ENCODE peak calls at places on chromosomes 4 and X, in nine cellular contexts. W is ecto neural progenitor cell; U is T-helper 2 cell; C is AG10803; V is endothelial cell; I is activated CD8-positive, alpha-beta memory T cell treated with anti-CD3 and anti-CD28 coated beads for 1 hour; M is iris pigment epithelial cell; L is tibial nerve; A is renal cortical epithelial cell. O is an unnamed sample.

GRCh38 chrX:47172971-47173792 is 20.4 kb upstream of the UBA1 start:
- DNase-seq in C (no peak), L (no peak), V (no peak), W (no peak), U (no peak), A (no peak), I (no peak), M (no peak), O (no peak)

GRCh38 chrX:32530802-32531403 is 680.4 kb downstream of the DMD start:
- DNase-seq in L (peak; percentile 46), C (peak; percentile 14), A (peak; percentile 20), V (peak; percentile 5), W (no peak), M (peak; percentile 46), U (no peak), I (no peak), O (peak; percentile 59)

GRCh38 chr4:59712474-59712873 is 1487.7 kb upstream of the ADGRL3 start:
- DNase-seq in U (no peak), C (no peak), A (no peak), M (no peak), I (no peak), W (no peak), L (no peak), V (no peak), O (no peak)

GRCh38 chrX:70128071-70128470 is 5.2 kb upstream of the IGBP1 start:
- DNase-seq in I (no peak), V (no peak), M (no peak), C (no peak), A (no peak), W (no peak), U (no peak), L (no peak), O (no peak)

GRCh38 chrX:4277122-4277521 is 563.7 kb upstream of the PRKX start:
- DNase-seq in I (no peak), W (no peak), L (no peak), M (no peak), C (no peak), V (no peak), A (no peak), U (no peak), O (no peak)

GRCh38 chr4:173252024-173252935 is 81.9 kb downstream of the HMGB2 start:
- DNase-seq in I (no peak), W (no peak), A (peak; percentile 100), L (peak; percentile 70), M (peak; percentile 100), C (peak; percentile 94), U (no peak), V (no peak), O (peak; percentile 94)

GRCh38 chr4:110085131-110085530 is 113.3 kb downstream of the ELOVL6 start:
- DNase-seq in V (peak; percentile 18), W (no peak), M (peak; percentile 52), I (no peak), L (peak; percentile 6), U (no peak), C (no peak), A (peak; percentile 47), O (no peak)

GRCh38 chr4:33924801-33925200 is 2319.5 kb downstream of the ARAP2 start:
- DNase-seq in C (peak; percentile 25), U (no peak), L (no peak), A (no peak), I (no peak), W (no peak), V (no peak), M (no peak), O (no peak)

GRCh38 chrX:10278716-10279115 is 121.9 kb downstream of the CLCN4 start:
- DNase-seq in V (no peak), M (no peak), A (no peak), L (no peak), U (no peak), I (no peak), C (no peak), W (no peak), O (no peak)

GRCh38 chr4:143372093-143372915 is 35.6 kb downstream of the GAB1 start:
- DNase-seq in M (no peak), I (no peak), U (no peak), V (no peak), L (no peak), W (no peak), C (no peak), A (no peak), O (no peak)

GRCh38 chrX:7067266-7067665 is 80.2 kb upstream of the STS start:
- DNase-seq in V (no peak), C (no peak), M (no peak), A (no peak), I (no peak), W (no peak), U (no peak), L (no peak), O (no peak)

GRCh38 chr4:112288455-112288854 is 2.8 kb upstream of the TIFA start:
- DNase-seq in L (no peak), V (no peak), C (no peak), W (no peak), M (no peak), I (no peak), U (no peak), A (no peak), O (no peak)

GRCh38 chr4:168848112-168848511 is 161.9 kb downstream of the CBR4 start:
- DNase-seq in U (no peak), L (no peak), A (peak; percentile 47), W (no peak), I (no peak), M (peak; percentile 45), V (no peak), C (peak; percentile 46), O (peak; percentile 38)

GRCh38 chr4:67687639-67688038 is 13.3 kb downstream of the UBA6 start:
- DNase-seq in I (no peak), W (no peak), L (no peak), C (peak; percentile 72), A (no peak), V (no peak), M (peak; percentile 83), U (no peak), O (no peak)

GRCh38 chr4:89365375-89366170 is 58.0 kb upstream of the GPRIN3 start:
- DNase-seq in C (no peak), U (no peak), A (peak; percentile 59), L (no peak), M (no peak), W (no peak), V (no peak), I (no peak), O (no peak)

GRCh38 chrX:7263961-7264360 is 116.0 kb upstream of the PUDP start:
- DNase-seq in U (no peak), I (no peak), C (no peak), M (peak; percentile 22), A (peak; percentile 76), W (no peak), L (no peak), V (no peak), O (no peak)

GRCh38 chr4:159227984-159228383 is 125.1 kb downstream of the RAPGEF2 start:
- DNase-seq in W (peak; percentile 58), I (no peak), V (peak; percentile 22), A (peak; percentile 88), C (peak; percentile 81), U (no peak), M (peak; percentile 96), L (peak; percentile 48), O (peak; percentile 90)

GRCh38 chr4:40992472-40993298 is 221.7 kb downstream of the APBB2 start:
- DNase-seq in I (no peak), V (no peak), W (no peak), C (peak; percentile 74), L (no peak), M (peak; percentile 94), U (no peak), A (peak; percentile 82), O (no peak)

GRCh38 chrX:112687189-112687691 is 7.5 kb upstream of the LHFPL1 start:
- DNase-seq in W (no peak), C (peak; percentile 97), U (no peak), A (no peak), M (peak; percentile 2), L (peak; percentile 6), I (no peak), V (no peak), O (no peak)

GRCh38 chr4:40173470-40173875 is 23.4 kb upstream of the RHOH start:
- DNase-seq in I (no peak), A (no peak), C (no peak), L (no peak), U (no peak), V (no peak), W (no peak), M (no peak), O (no peak)

GRCh38 chrX:136198678-136199243 is 51.4 kb downstream of the FHL1 start:
- DNase-seq in L (no peak), I (no peak), W (no peak), M (no peak), U (no peak), A (no peak), C (no peak), V (no peak), O (no peak)